ENCODE peak calls at places on chromosome 16, in eight cellular contexts. I is esophagus squamous epithelium; K is adrenal gland; Y is fibroblast of lung; S is thoracic aorta; Q is CD8-positive, alpha-beta T cell; X is mesendoderm; J is prostate gland. L is an unnamed sample. For H3K4me1 and H3K27me3, the result is how much of the 10 kb centered on the place peaks cover.

GRCh38 chr16:2507052-2507678 is 6.6 kb upstream of the ATP6V0C start:
- DNase-seq in I (no peak), K (no peak), Y (no peak), S (no peak), Q (no peak), X (no peak), J (no peak), L (no peak)

GRCh38 chr16:785563-786535 is 2.3 kb downstream of the RPUSD1 start:
- DNase-seq in I (no peak), K (peak), Y (peak), S (no peak), Q (peak), X (peak), J (peak), L (peak)

GRCh38 chr16:54585094-54585493 is 298.5 kb upstream of the IRX3 start:
- DNase-seq in I (no peak), K (no peak), Y (no peak), S (no peak), Q (no peak), X (no peak), J (no peak), L (no peak)

GRCh38 chr16:84013787-84014569 is 28.6 kb downstream of the SLC38A8 start:
- DNase-seq in I (no peak), K (peak), Y (peak), S (no peak), Q (peak), X (peak), J (peak), L (peak)

GRCh38 chr16:48244863-48245195 is 729 bp downstream of the LONP2 start:
- DNase-seq in I (no peak), K (no peak), Y (no peak), S (no peak), Q (no peak), X (no peak), J (no peak), L (no peak)

GRCh38 chr16:50025544-50025931 is 513 bp downstream of the CNEP1R1 start:
- DNase-seq in I (no peak), K (peak), Y (no peak), S (no peak), Q (peak), X (peak), J (no peak), L (peak)

GRCh38 chr16:73046484-73047214 is 1.3 kb downstream of the ZFHX3 start:
- DNase-seq in I (no peak), K (no peak), Y (no peak), S (no peak), Q (no peak), X (no peak), J (no peak), L (no peak)

GRCh38 chr16:53632526-53632925 is 71.1 kb downstream of the RPGRIP1L start:
- DNase-seq in I (no peak), K (no peak), Y (no peak), S (no peak), Q (no peak), X (no peak), J (no peak), L (no peak)

GRCh38 chr16:1993731-1994131 is 4.0 kb downstream of the SYNGR3 start:
- DNase-seq in I (no peak), K (no peak), Y (no peak), S (no peak), Q (no peak), X (no peak), J (no peak), L (no peak)

GRCh38 chr16:4110680-4111079 is 5.6 kb downstream of the ADCY9 start:
- DNase-seq in I (no peak), K (no peak), Y (no peak), S (no peak), Q (no peak), X (peak), J (no peak), L (peak)

GRCh38 chr16:73781297-73781696 is 515.3 kb upstream of the PSMD7 start:
- DNase-seq in I (no peak), K (no peak), Y (no peak), S (no peak), Q (no peak), X (no peak), J (no peak), L (no peak)

GRCh38 chr16:2537451-2538379 is at the start of gene PDPK1:
- DNase-seq in I (no peak), K (peak), Y (peak), S (peak), Q (peak), X (peak), J (peak), L (peak)

GRCh38 chr16:49856741-49857330 is 924 bp upstream of the ZNF423 start:
- DNase-seq in I (no peak), K (peak), Y (peak), S (no peak), Q (no peak), X (peak), J (peak), L (peak)

GRCh38 chr16:49701867-49702494 is 153.9 kb downstream of the ZNF423 start:
- DNase-seq in I (no peak), K (no peak), Y (peak), S (no peak), Q (no peak), X (peak), J (peak), L (peak)

GRCh38 chr16:3084969-3085670 is 14.0 kb downstream of the ZSCAN10 start:
- DNase-seq in I (no peak), K (no peak), Y (no peak), S (no peak), Q (no peak), X (no peak), J (no peak), L (no peak)

GRCh38 chr16:66318505-66318904 is 48.0 kb upstream of the CDH5 start:
- DNase-seq in I (no peak), K (no peak), Y (no peak), S (no peak), Q (no peak), X (no peak), J (no peak), L (no peak)

GRCh38 chr16:1290860-1291575 is 18.4 kb upstream of the UBE2I start:
- DNase-seq in I (no peak), K (no peak), Y (no peak), S (no peak), Q (no peak), X (no peak), J (no peak), L (no peak)

GRCh38 chr16:89787365-89787805 is 29.1 kb downstream of the FANCA start:
- DNase-seq in I (no peak), K (no peak), Y (no peak), S (no peak), Q (no peak), X (no peak), J (no peak), L (no peak)

GRCh38 chr16:17389392-17389791 is 81.4 kb downstream of the XYLT1 start:
- DNase-seq in I (no peak), K (no peak), Y (no peak), S (no peak), Q (no peak), X (no peak), J (no peak), L (no peak)

GRCh38 chr16:49281843-49282642 is 405 bp upstream of the CBLN1 start:
- DNase-seq in I (no peak), K (peak), Y (peak), S (no peak), Q (no peak), X (peak), J (peak), L (peak)

GRCh38 chr16:70478912-70479341 is 24.5 kb downstream of the FCSK start:
- DNase-seq in I (no peak), K (no peak), Y (peak), S (no peak), Q (no peak), X (no peak), J (no peak), L (no peak)

GRCh38 chr16:55411231-55411630 is 67.8 kb upstream of the MMP2 start:
- DNase-seq in I (no peak), K (no peak), Y (no peak), S (no peak), Q (no peak), X (no peak), J (no peak), L (no peak)

GRCh38 chr16:75455677-75456076 is 8.8 kb downstream of the TMEM170A start:
- DNase-seq in I (no peak), K (no peak), Y (no peak), S (no peak), Q (no peak), X (no peak), J (no peak), L (peak)

GRCh38 chr16:10817963-10818941 is at the start of gene TVP23A:
- DNase-seq in I (no peak), K (no peak), Y (no peak), S (no peak), Q (no peak), X (peak), J (no peak), L (no peak)

GRCh38 chr16:63684702-63685101 is 1437.2 kb downstream of the CDH11 start:
- DNase-seq in I (no peak), K (no peak), Y (no peak), S (no peak), Q (no peak), X (peak), J (no peak), L (no peak)

GRCh38 chr16:79007614-79008013 is 592.9 kb downstream of the MAF start:
- DNase-seq in I (no peak), K (no peak), Y (no peak), S (no peak), Q (no peak), X (no peak), J (no peak), L (no peak)

GRCh38 chr16:54342966-54343365 is 56.4 kb upstream of the IRX3 start:
- DNase-seq in I (no peak), K (no peak), Y (no peak), S (no peak), Q (no peak), X (no peak), J (no peak), L (no peak)

GRCh38 chr16:4370570-4371480 is 823 bp upstream of the VASN start:
- DNase-seq in I (no peak), K (peak), Y (peak), S (peak), Q (no peak), X (no peak), J (no peak), L (no peak)

GRCh38 chr16:78122774-78123315 is 23.4 kb downstream of the WWOX start:
- DNase-seq in I (no peak), K (no peak), Y (peak), S (no peak), Q (no peak), X (peak), J (peak), L (peak)

GRCh38 chr16:10965440-10966039 is 21.2 kb downstream of the CLEC16A start:
- DNase-seq in I (no peak), K (no peak), Y (no peak), S (no peak), Q (no peak), X (no peak), J (no peak), L (no peak)

GRCh38 chr16:379183-379960 is 2.4 kb downstream of the PGAP6 start:
- DNase-seq in I (no peak), K (no peak), Y (no peak), S (no peak), Q (no peak), X (peak), J (peak), L (no peak)

GRCh38 chr16:49875812-49876715 is 20.2 kb upstream of the ZNF423 start:
- DNase-seq in I (no peak), K (no peak), Y (no peak), S (no peak), Q (no peak), X (peak), J (no peak), L (no peak)

GRCh38 chr16:1494129-1494640 is 1.0 kb downstream of the TELO2 start:
- DNase-seq in I (no peak), K (peak), Y (peak), S (no peak), Q (no peak), X (peak), J (peak), L (peak)

GRCh38 chr16:31277659-31278260 is 18.0 kb downstream of the ITGAM start:
- DNase-seq in I (no peak), K (no peak), Y (no peak), S (no peak), Q (no peak), X (no peak), J (no peak), L (no peak)

GRCh38 chr16:31273676-31274075 is 13.9 kb downstream of the ITGAM start:
- DNase-seq in I (no peak), K (no peak), Y (no peak), S (no peak), Q (no peak), X (no peak), J (no peak), L (no peak)

GRCh38 chr16:31273187-31273586 is 13.4 kb downstream of the ITGAM start:
- DNase-seq in I (no peak), K (no peak), Y (no peak), S (no peak), Q (no peak), X (no peak), J (no peak), L (no peak)

GRCh38 chr16:31276600-31276999 is 16.8 kb downstream of the ITGAM start:
- DNase-seq in I (no peak), K (no peak), Y (no peak), S (no peak), Q (no peak), X (no peak), J (no peak), L (no peak)

GRCh38 chr16:31274831-31275816 is 15.3 kb downstream of the ITGAM start:
- DNase-seq in I (no peak), K (no peak), Y (no peak), S (no peak), Q (no peak), X (no peak), J (no peak), L (no peak)
- H3K4me1 ChIP-seq in I (under half), K (under half), Y (under half), S (under half), Q (under half), X (under half), J (under half), L (under half)

DNA sequence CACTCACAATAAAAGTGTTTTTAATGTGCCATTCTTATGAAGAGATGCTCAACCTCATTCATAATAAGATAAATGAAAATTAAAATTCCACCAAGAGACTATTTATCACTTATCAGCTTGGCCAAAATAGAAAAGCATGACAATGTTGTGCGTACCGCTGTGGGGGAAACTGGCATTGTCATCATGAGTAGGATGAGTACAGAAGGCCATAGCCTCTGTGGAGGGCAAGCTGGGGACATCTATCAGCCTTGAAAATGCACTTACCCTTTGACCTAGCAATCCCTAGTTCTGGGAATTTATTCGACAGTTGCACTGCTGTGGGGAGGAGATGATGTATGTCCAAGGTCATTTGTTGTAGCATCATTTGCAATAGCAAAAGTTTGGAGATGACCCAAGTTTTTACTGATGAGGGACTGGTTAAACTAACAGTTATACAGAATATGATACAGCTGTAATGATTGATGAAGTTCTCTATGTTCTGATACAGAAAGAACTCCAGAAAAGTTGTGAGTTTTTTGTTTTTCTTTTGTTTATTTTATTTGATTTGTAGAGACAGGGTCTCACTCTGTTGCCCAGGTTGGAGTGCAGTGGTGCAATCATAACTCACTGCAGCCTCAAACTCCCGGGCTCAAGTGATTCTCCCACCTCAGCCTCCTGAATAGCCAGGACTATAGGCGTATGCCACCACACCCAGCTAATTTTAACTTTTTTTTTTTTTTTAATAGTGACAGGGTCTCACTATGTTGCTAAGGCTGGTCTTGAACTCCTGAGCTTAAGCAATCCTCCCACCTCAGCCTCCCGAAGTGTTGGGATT is 13.7 kb upstream of the PRKCB start:
- DNase-seq in I (no peak), K (no peak), Y (no peak), S (no peak), Q (no peak), X (no peak), J (no peak), L (no peak)
- H3K27me3 ChIP-seq in I (under half), K (under half), Y (under half), S (under half), Q (under half), X (under half), J (under half), L (under half)

DNA sequence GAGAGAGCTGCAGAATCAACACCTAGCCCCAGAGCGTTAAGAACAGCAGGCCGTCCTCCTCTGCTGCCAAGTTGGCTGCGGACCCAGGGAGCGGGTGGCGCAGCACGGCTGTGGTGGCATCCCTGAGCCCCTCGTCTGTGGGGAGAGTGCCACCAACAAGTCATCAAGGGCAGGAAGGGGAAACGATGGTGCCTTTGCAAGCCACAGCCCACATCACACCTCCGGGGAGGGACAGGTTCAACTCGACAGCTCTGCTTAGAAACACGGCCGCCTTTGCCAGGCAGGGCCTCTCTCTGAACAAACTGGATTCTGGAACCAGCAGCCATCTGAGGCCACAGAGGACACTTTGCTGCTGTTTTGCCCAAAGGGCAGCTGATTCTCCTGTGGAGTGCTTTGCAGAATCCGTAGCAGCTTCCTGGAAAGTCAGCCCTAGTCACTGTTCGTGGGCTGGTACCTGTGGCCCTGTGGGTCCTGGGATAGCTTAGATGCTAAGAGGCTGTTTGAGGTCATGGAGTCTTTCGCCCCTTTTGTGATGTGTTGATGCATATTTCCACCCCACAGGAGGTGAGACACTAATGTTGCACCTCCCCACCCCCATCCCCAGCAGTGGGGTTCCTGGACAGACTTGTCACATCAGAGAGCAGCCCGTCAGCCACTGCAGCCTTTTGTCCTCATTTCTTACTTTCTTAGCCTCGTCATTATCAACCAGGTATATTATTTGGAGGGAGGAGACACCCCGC is 270.6 kb downstream of the CPPED1 start:
- DNase-seq in I (no peak), K (no peak), Y (no peak), S (no peak), Q (peak), X (no peak), J (no peak), L (no peak)
- H3K4me1 ChIP-seq in I (under half), K (under half), Y (under half), S (under half), Q (under half), X (under half), J (under half), L (under half)

DNA sequence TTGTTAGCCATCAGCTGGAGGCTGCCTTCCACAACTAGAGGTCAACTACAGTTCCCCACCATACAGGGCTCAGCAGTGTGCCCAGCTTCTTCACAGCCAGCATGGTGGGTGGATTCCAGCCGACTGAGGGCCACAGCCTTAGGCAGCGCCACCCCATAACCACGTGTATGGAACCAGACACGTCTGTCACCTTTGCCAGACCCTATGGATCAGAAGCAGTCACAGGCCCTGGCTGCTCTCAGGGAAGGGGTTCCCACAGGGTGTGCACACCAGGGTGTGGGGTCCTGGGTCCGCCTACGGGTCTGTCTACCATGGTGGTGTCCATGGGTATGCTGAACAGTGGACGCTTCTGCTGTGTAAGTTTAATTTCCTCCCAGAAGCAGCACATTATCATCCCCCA is 265.0 kb upstream of the FOXF1 start:
- DNase-seq in I (no peak), K (no peak), Y (no peak), S (no peak), Q (no peak), X (no peak), J (no peak), L (no peak)
- H3K27me3 ChIP-seq in I (under half), K (under half), Y (under half), S (under half), Q (under half), X (under half), J (under half), L (under half)

GRCh38 chr16:67673712-67674580 is 7.3 kb downstream of the C16orf86 start:
- DNase-seq in I (no peak), K (peak), Y (peak), S (no peak), Q (no peak), X (no peak), J (no peak), L (no peak)

GRCh38 chr16:67674851-67675578 is 8.4 kb downstream of the C16orf86 start:
- DNase-seq in I (no peak), K (no peak), Y (no peak), S (no peak), Q (no peak), X (no peak), J (no peak), L (no peak)

GRCh38 chr16:67672306-67672705 is 5.7 kb downstream of the C16orf86 start:
- DNase-seq in I (no peak), K (peak), Y (no peak), S (no peak), Q (no peak), X (no peak), J (no peak), L (no peak)

GRCh38 chr16:67675579-67675935 is 8.9 kb downstream of the C16orf86 start:
- DNase-seq in I (no peak), K (no peak), Y (no peak), S (no peak), Q (no peak), X (no peak), J (no peak), L (no peak)

GRCh38 chr16:67672739-67673662 is 6.4 kb downstream of the C16orf86 start:
- DNase-seq in I (no peak), K (peak), Y (peak), S (no peak), Q (no peak), X (peak), J (peak), L (peak)
- H3K4me1 ChIP-seq in I (under half), K (under half), Y (under half), S (under half), Q (under half), X (under half), J (under half), L (under half)

GRCh38 chr16:15856217-15856616 is 611 bp downstream of the MYH11 start:
- DNase-seq in I (no peak), K (no peak), Y (no peak), S (no peak), Q (no peak), X (no peak), J (no peak), L (no peak)
- H3K27me3 ChIP-seq in I (half or more), K (under half), Y (under half), S (under half), Q (under half), X (under half), J (under half), L (under half)

GRCh38 chr16:31112711-31113419 is 4.6 kb upstream of the KAT8 start:
- DNase-seq in I (no peak), K (peak), Y (no peak), S (no peak), Q (no peak), X (no peak), J (no peak), L (no peak)
- H3K4me1 ChIP-seq in I (under half), K (under half), Y (under half), S (under half), Q (under half), X (under half), J (under half), L (under half)

DNA sequence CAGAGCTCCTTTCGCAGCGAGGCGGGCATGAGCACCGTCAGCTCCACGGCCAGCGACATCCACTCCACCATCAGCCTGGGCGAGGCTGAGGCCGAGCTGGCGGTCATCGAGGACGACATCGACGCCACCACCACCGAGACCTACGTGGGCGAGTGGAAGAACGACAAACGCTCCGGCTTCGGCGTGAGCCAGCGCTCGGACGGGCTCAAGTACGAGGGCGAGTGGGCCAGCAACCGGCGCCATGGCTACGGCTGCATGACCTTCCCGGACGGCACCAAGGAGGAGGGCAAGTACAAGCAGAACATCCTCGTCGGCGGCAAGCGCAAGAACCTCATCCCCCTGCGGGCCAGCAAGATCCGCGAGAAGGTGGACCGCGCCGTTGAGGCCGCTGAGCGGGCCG is 42.3 kb downstream of the JPH3 start:
- DNase-seq in I (no peak), K (no peak), Y (no peak), S (no peak), Q (no peak), X (no peak), J (no peak), L (no peak)
- H3K27me3 ChIP-seq in I (half or more), K (under half), Y (under half), S (under half), Q (under half), X (under half), J (under half), L (under half)